ENCODE peak calls at places on chromosomes 5 and 9, in eight cellular contexts. O, K, M, H, I, Q, U and N are unnamed samples.

GRCh38 chr5:150062523-150062922 is 23.8 kb downstream of the CSF1R start:
- DNase-seq in O (no peak), K (no peak), M (no peak), H (no peak), I (no peak), Q (no peak), U (peak), N (no peak)

GRCh38 chr5:72210913-72211670 is 103.8 kb downstream of the MAP1B start:
- DNase-seq in O (no peak), K (peak), M (peak), H (peak), I (no peak), Q (peak), U (peak), N (peak)

GRCh38 chr9:92289708-92290390 is 3.6 kb downstream of the IARS1 start:
- DNase-seq in O (no peak), K (peak), M (no peak), H (no peak), I (no peak), Q (no peak), U (peak), N (no peak)

GRCh38 chr9:137384116-137384756 is 38.7 kb downstream of the EXD3 start:
- DNase-seq in O (no peak), K (peak), M (peak), H (no peak), I (no peak), Q (no peak), U (peak), N (no peak)

GRCh38 chr5:32173394-32174010 is 617 bp downstream of the GOLPH3 start:
- DNase-seq in O (peak), K (peak), M (no peak), H (peak), I (no peak), Q (peak), U (peak), N (no peak)

GRCh38 chr5:150573867-150574817 is 66.2 kb downstream of the NDST1 start:
- DNase-seq in O (no peak), K (no peak), M (no peak), H (no peak), I (no peak), Q (no peak), U (no peak), N (no peak)

GRCh38 chr9:72478993-72479392 is 42.4 kb upstream of the TMC1 start:
- DNase-seq in O (no peak), K (peak), M (no peak), H (no peak), I (no peak), Q (no peak), U (peak), N (no peak)

GRCh38 chr9:21777701-21778100 is 24.7 kb upstream of the MTAP start:
- DNase-seq in O (no peak), K (peak), M (peak), H (peak), I (no peak), Q (no peak), U (peak), N (peak)

GRCh38 chr9:107869111-107869510 is 379.5 kb upstream of the KLF4 start:
- DNase-seq in O (no peak), K (no peak), M (no peak), H (no peak), I (no peak), Q (no peak), U (no peak), N (no peak)

GRCh38 chr9:16824545-16825041 is 45.9 kb downstream of the BNC2 start:
- DNase-seq in O (peak), K (peak), M (peak), H (peak), I (no peak), Q (no peak), U (peak), N (peak)

GRCh38 chr5:88957000-88957399 is 74.0 kb upstream of the MEF2C start:
- DNase-seq in O (no peak), K (no peak), M (no peak), H (no peak), I (no peak), Q (no peak), U (no peak), N (no peak)

GRCh38 chr9:97889941-97890557 is 32.3 kb downstream of the TRMO start:
- DNase-seq in O (peak), K (peak), M (no peak), H (no peak), I (peak), Q (no peak), U (no peak), N (no peak)

GRCh38 chr9:111926421-111926875 is 29.8 kb downstream of the UGCG start:
- DNase-seq in O (no peak), K (peak), M (no peak), H (no peak), I (peak), Q (no peak), U (peak), N (peak)

GRCh38 chr9:70407081-70407503 is 7.4 kb downstream of the KLF9 start:
- DNase-seq in O (no peak), K (peak), M (peak), H (no peak), I (no peak), Q (no peak), U (peak), N (peak)

GRCh38 chr5:120152472-120152871 is 311.6 kb upstream of the PRR16 start:
- DNase-seq in O (no peak), K (peak), M (peak), H (no peak), I (no peak), Q (no peak), U (peak), N (peak)

GRCh38 chr5:127849891-127850290 is 146.7 kb downstream of the CCDC192 start:
- DNase-seq in O (peak), K (no peak), M (no peak), H (no peak), I (no peak), Q (no peak), U (no peak), N (no peak)

DNA sequence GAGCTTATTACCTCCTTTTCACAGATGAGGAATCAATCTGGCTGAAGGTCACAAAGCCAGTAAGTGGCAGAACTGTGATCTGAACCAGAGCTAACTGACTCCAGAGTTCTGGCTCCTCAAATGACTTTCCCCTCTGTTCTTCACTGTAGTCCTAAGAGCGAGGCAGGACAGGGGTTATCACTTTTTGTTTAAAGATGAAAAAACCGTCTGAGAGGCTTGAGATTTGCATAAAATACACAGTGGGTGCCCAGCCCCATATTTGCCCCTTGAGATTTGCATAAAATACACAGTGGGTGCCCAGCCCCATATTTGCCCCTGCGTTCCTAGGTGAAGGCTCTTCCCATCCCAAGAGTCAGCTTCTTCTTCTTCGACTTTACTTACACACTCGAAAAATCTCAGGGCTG is 667 bp downstream of the FBXO10 start:
- DNase-seq in O (peak), K (peak), M (no peak), H (no peak), I (no peak), Q (no peak), U (no peak), N (no peak)
- H3K4me3 ChIP-seq in O (peak), K (peak), M (peak), H (no peak), I (peak), Q (peak), U (peak), N (peak)

GRCh38 chr5:6760636-6761035 is 47.4 kb downstream of the TENT4A start:
- DNase-seq in O (no peak), K (no peak), M (no peak), H (no peak), I (no peak), Q (no peak), U (no peak), N (no peak)

GRCh38 chr5:6760003-6760402 is 46.8 kb downstream of the TENT4A start:
- DNase-seq in O (no peak), K (no peak), M (no peak), H (no peak), I (no peak), Q (no peak), U (no peak), N (no peak)

GRCh38 chr5:6758706-6759105 is 45.5 kb downstream of the TENT4A start:
- DNase-seq in O (no peak), K (no peak), M (no peak), H (no peak), I (no peak), Q (no peak), U (no peak), N (no peak)

GRCh38 chr5:6758201-6758600 is 45.0 kb downstream of the TENT4A start:
- DNase-seq in O (peak), K (no peak), M (no peak), H (no peak), I (no peak), Q (no peak), U (no peak), N (no peak)

GRCh38 chr5:6759401-6759800 is 46.2 kb downstream of the TENT4A start:
- DNase-seq in O (no peak), K (peak), M (no peak), H (peak), I (no peak), Q (no peak), U (no peak), N (no peak)
- TF ChIP-seq CTCF in O (peak), K (no peak), M (no peak), H (no peak), I (no peak), Q (no peak), U (no peak), N (no peak)

DNA sequence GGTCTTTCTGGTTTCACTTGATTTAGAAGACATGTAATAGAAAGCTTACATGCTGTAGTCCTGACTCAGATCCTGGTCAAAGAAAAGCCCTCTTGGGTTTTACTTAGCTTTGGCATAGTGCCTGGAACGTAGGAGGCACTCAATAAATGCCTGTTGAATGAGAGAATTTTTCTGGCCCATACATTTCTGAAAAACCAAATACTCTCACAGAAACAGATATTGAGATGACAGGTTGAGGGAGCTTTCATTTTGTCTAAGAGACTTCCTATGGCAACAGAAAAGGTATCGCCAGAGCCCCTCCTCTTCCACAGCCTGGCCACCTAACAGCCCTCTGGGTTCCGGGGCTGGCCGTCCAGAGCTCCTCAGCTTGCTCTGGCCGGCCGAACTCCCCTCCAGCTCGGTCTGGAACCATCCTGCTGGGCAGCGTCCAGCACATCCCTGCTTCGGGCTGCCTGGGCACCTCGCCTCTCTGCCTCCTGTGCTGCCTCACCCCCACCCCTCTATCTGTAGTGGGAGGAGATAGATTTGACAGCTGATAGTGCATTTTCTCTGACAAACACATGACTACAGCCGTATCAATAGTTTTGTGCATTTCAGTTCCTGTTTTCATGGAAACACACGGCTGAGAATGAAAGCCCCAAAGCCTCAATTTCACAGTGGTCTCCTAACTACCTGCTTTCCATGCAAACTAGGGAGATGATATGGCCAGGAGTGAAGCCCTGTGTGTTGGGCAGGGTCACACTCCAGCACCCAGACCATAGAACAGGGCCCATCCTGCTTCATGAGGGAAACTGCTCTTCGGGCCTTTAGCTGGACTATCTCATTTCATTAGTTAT is 1.1 kb downstream of the IL4 start:
- DNase-seq in O (no peak), K (peak), M (peak), H (peak), I (no peak), Q (no peak), U (peak), N (peak)
- H3K27ac ChIP-seq in O (no peak), K (no peak), M (peak), H (no peak), I (no peak), Q (peak), U (peak), N (peak)

GRCh38 chr9:104090578-104090977 is 3.5 kb upstream of the SMC2 start:
- DNase-seq in O (no peak), K (no peak), M (no peak), H (no peak), I (no peak), Q (no peak), U (no peak), N (no peak)
- H3K4me3 ChIP-seq in O (no peak), K (no peak), M (no peak), H (no peak), I (no peak), Q (no peak), U (no peak), N (no peak)